ENCODE peak calls at places on chromosomes 6 and 20, in four cellular contexts. One of them, this sample, is unnamed. For H3K4me1, the result is how much of the 10 kb centered on the place peaks cover.

GRCh38 chr6:148545901-148546300 is 200.9 kb upstream of the UST start:
- DNase-seq in effector memory CD4-positive, alpha-beta T cell: no peak
- DNase-seq in heart left ventricle: no peak
- DNase-seq in astrocyte: no peak
- DNase-seq in this sample: no peak

GRCh38 chr6:37700266-37700973 is 2.7 kb upstream of the MDGA1 start:
- DNase-seq in effector memory CD4-positive, alpha-beta T cell: no peak
- DNase-seq in heart left ventricle: no peak
- DNase-seq in astrocyte: no peak
- DNase-seq in this sample: no peak

GRCh38 chr6:18823782-18824386 is 436.7 kb downstream of the RNF144B start:
- DNase-seq in effector memory CD4-positive, alpha-beta T cell: no peak
- DNase-seq in heart left ventricle: no peak
- DNase-seq in astrocyte: peak
- DNase-seq in this sample: peak

GRCh38 chr6:24936641-24937317 is 1.0 kb upstream of the RIPOR2 start:
- DNase-seq in effector memory CD4-positive, alpha-beta T cell: no peak
- DNase-seq in heart left ventricle: no peak
- DNase-seq in astrocyte: no peak
- DNase-seq in this sample: no peak

GRCh38 chr6:162442675-162443074 is 284.9 kb downstream of the PRKN start:
- DNase-seq in effector memory CD4-positive, alpha-beta T cell: no peak
- DNase-seq in heart left ventricle: no peak
- DNase-seq in astrocyte: no peak
- DNase-seq in this sample: no peak

GRCh38 chr6:105798057-105798456 is 288.1 kb upstream of the PRDM1 start:
- DNase-seq in effector memory CD4-positive, alpha-beta T cell: no peak
- DNase-seq in heart left ventricle: no peak
- DNase-seq in astrocyte: peak
- DNase-seq in this sample: no peak

GRCh38 chr6:136764522-136764993 is 27.7 kb downstream of the MAP3K5 start:
- DNase-seq in effector memory CD4-positive, alpha-beta T cell: no peak
- DNase-seq in heart left ventricle: no peak
- DNase-seq in astrocyte: no peak
- DNase-seq in this sample: no peak

GRCh38 chr6:11277275-11278206 is 45.1 kb upstream of the NEDD9 start:
- DNase-seq in effector memory CD4-positive, alpha-beta T cell: no peak
- DNase-seq in heart left ventricle: peak
- DNase-seq in astrocyte: peak
- DNase-seq in this sample: no peak

DNA sequence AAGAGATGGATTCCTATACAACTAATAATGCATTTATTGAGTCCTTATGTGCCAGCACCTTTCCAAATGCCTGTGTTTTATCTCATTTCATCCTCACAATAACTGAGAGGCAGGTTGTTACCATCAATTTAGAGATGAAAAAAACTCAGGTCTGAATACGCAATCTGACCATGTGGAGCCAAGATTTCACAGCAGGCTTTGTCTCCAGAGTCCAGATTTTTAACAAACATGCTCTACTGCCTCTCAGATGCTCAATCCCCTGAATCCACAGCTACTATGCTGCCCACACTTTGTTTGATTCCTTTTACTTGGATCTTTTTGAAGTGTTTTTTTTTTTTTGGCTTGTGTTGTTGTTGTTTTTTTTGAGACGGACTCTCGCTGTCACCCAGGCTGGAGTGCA is 46.8 kb downstream of the B4GALT5 start:
- DNase-seq in effector memory CD4-positive, alpha-beta T cell: no peak
- DNase-seq in heart left ventricle: no peak
- DNase-seq in astrocyte: no peak
- DNase-seq in this sample: no peak
- H3K4me1 ChIP-seq in effector memory CD4-positive, alpha-beta T cell: under half
- H3K4me1 ChIP-seq in heart left ventricle: under half
- H3K4me1 ChIP-seq in astrocyte: under half
- H3K4me1 ChIP-seq in this sample: under half

DNA sequence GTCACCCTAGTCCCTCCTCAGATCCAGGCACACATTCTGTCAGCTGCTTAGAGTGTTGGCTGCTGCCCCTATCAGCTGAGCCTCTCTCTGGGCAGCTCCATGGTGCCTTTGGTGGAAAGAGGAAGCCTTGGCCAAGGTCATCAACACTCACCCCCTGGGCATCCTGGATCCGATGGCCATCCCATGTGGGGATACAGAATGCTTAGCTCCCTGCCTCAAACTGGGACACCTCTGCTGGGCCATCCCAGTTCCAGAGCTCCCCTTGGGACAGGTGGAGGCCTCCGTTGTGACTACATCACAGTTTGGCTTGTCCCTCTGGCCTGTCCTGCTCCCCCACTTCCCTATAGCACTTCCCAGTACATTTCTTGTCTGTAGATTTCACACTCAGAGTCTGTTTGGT is 45.6 kb downstream of the TOX2 start:
- DNase-seq in effector memory CD4-positive, alpha-beta T cell: no peak
- DNase-seq in heart left ventricle: no peak
- DNase-seq in astrocyte: no peak
- DNase-seq in this sample: no peak
- H3K4me1 ChIP-seq in effector memory CD4-positive, alpha-beta T cell: half or more
- H3K4me1 ChIP-seq in heart left ventricle: under half
- H3K4me1 ChIP-seq in astrocyte: under half
- H3K4me1 ChIP-seq in this sample: under half

GRCh38 chr20:43919686-43920403 is 5.2 kb downstream of the TOX2 start:
- DNase-seq in effector memory CD4-positive, alpha-beta T cell: no peak
- DNase-seq in heart left ventricle: no peak
- DNase-seq in astrocyte: no peak
- DNase-seq in this sample: no peak
- H3K4me1 ChIP-seq in effector memory CD4-positive, alpha-beta T cell: under half
- H3K4me1 ChIP-seq in heart left ventricle: under half
- H3K4me1 ChIP-seq in astrocyte: under half
- H3K4me1 ChIP-seq in this sample: under half

DNA sequence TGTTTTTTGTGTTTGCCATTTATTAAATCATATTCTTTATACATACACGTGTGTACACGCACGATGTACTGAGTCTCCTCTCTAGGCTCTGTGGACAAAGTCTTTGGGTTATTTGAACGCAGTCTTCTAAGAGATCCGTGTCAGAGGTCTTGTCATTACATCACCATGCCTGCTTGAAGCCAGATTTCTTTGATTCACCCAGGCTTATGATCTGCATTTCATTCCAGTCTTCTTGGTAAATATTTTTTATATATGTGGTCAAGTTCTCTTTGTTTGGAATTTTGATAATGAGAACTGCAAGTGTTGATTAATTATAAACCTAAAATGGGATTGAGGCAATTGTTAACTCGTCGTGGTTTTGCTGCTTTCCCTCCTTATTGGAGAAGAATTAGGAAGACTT is 34.6 kb downstream of the KCNS1 start:
- DNase-seq in effector memory CD4-positive, alpha-beta T cell: no peak
- DNase-seq in heart left ventricle: no peak
- DNase-seq in astrocyte: peak
- DNase-seq in this sample: no peak
- H3K4me1 ChIP-seq in effector memory CD4-positive, alpha-beta T cell: under half
- H3K4me1 ChIP-seq in heart left ventricle: under half
- H3K4me1 ChIP-seq in astrocyte: under half
- H3K4me1 ChIP-seq in this sample: under half

GRCh38 chr6:156780117-156780641 is 3.0 kb downstream of the ARID1B start:
- DNase-seq in effector memory CD4-positive, alpha-beta T cell: peak
- DNase-seq in heart left ventricle: no peak
- DNase-seq in astrocyte: peak
- DNase-seq in this sample: peak

GRCh38 chr6:156777866-156778614 is 862 bp downstream of the ARID1B start:
- DNase-seq in effector memory CD4-positive, alpha-beta T cell: peak
- DNase-seq in heart left ventricle: peak
- DNase-seq in astrocyte: no peak
- DNase-seq in this sample: peak

GRCh38 chr6:156780962-156781705 is 4.0 kb downstream of the ARID1B start:
- DNase-seq in effector memory CD4-positive, alpha-beta T cell: no peak
- DNase-seq in heart left ventricle: no peak
- DNase-seq in astrocyte: no peak
- DNase-seq in this sample: no peak

GRCh38 chr6:156778615-156779205 is 1.5 kb downstream of the ARID1B start:
- DNase-seq in effector memory CD4-positive, alpha-beta T cell: peak
- DNase-seq in heart left ventricle: peak
- DNase-seq in astrocyte: no peak
- DNase-seq in this sample: peak

DNA sequence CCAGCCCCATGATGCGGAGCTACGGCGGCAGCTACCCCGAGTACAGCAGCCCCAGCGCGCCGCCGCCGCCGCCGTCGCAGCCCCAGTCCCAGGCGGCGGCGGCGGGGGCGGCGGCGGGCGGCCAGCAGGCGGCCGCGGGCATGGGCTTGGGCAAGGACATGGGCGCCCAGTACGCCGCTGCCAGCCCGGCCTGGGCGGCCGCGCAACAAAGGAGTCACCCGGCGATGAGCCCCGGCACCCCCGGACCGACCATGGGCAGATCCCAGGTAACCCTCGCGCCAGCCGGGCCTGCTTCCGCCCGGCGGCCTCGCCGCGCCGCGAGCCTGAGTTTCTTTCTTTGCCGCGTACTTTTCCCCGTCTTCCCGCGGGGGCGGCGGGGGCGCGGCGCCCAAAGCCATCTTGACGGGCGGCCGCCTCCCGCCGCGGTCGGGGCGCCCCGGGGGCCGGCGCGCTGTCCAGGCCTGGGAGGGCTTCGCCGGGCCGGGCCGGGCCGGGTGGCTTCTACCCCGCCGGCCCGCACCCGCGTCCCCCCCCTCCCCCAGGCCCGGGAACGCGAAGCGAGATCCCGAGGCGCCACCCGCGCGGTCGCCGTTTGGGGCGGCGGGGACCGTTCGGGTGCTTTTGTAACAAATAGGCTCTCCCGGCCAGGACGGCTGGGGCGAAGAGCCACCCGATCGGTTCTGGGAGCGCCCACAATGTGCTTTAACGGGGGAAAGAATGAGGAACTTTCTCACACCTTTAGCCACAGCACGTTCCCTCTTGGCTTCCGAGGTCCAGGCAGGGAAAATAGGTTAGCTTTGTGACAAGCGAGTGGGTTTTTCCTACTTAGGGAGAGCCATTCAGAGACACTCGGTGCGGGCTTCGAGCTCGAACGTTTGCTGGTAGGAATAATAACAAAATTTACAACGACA is 2.3 kb downstream of the ARID1B start:
- DNase-seq in effector memory CD4-positive, alpha-beta T cell: peak
- DNase-seq in heart left ventricle: peak
- DNase-seq in astrocyte: no peak
- DNase-seq in this sample: peak
- H3K4me1 ChIP-seq in effector memory CD4-positive, alpha-beta T cell: under half
- H3K4me1 ChIP-seq in heart left ventricle: half or more
- H3K4me1 ChIP-seq in astrocyte: under half
- H3K4me1 ChIP-seq in this sample: under half

DNA sequence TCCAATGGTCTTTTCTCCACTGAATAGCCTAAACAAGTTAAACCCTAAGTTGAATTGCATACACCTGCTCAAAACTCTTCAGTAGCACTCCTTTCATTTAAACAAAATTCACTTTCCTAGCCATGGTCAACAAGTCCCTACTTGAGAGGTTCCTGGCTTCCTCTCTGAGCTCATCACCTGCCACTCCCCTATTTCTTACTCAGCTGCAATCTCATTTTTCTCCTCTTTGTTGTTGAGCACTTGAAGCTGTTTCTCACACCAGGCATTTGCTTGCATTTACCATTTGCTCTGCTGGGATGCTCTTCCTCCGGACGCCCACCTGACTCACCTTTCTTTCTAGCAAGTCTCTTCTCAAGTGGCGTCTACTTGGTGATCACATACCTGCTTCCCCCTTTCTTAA is 38.5 kb downstream of the EDN1 start:
- DNase-seq in effector memory CD4-positive, alpha-beta T cell: no peak
- DNase-seq in heart left ventricle: no peak
- DNase-seq in astrocyte: no peak
- DNase-seq in this sample: no peak
- H3K4me1 ChIP-seq in effector memory CD4-positive, alpha-beta T cell: under half
- H3K4me1 ChIP-seq in heart left ventricle: under half
- H3K4me1 ChIP-seq in astrocyte: under half
- H3K4me1 ChIP-seq in this sample: under half

GRCh38 chr6:112037783-112038216 is 16.1 kb upstream of the CCN6 start:
- DNase-seq in effector memory CD4-positive, alpha-beta T cell: no peak
- DNase-seq in heart left ventricle: peak
- DNase-seq in astrocyte: peak
- DNase-seq in this sample: peak

GRCh38 chr6:112039431-112039770 is 14.5 kb upstream of the CCN6 start:
- DNase-seq in effector memory CD4-positive, alpha-beta T cell: no peak
- DNase-seq in heart left ventricle: no peak
- DNase-seq in astrocyte: no peak
- DNase-seq in this sample: no peak

GRCh38 chr6:112036088-112036637 is 17.7 kb upstream of the CCN6 start:
- DNase-seq in effector memory CD4-positive, alpha-beta T cell: no peak
- DNase-seq in heart left ventricle: no peak
- DNase-seq in astrocyte: no peak
- DNase-seq in this sample: no peak

GRCh38 chr6:112038756-112039430 is 15.0 kb upstream of the CCN6 start:
- DNase-seq in effector memory CD4-positive, alpha-beta T cell: no peak
- DNase-seq in heart left ventricle: no peak
- DNase-seq in astrocyte: peak
- DNase-seq in this sample: no peak

GRCh38 chr6:112038268-112038667 is 15.6 kb upstream of the CCN6 start:
- DNase-seq in effector memory CD4-positive, alpha-beta T cell: no peak
- DNase-seq in heart left ventricle: no peak
- DNase-seq in astrocyte: no peak
- DNase-seq in this sample: no peak
- H3K4me1 ChIP-seq in effector memory CD4-positive, alpha-beta T cell: under half
- H3K4me1 ChIP-seq in heart left ventricle: under half
- H3K4me1 ChIP-seq in astrocyte: under half
- H3K4me1 ChIP-seq in this sample: under half